ENCODE peak calls at places on chromosomes 13 and 19, in five cellular contexts. Z, N, T, G and P are unnamed samples.

GRCh38 chr19:42657551-42657950 is 62.8 kb upstream of the CEACAM8 start:
- DNase-seq in N (no peak), Z (no peak), G (no peak), T (no peak), P (no peak)

GRCh38 chr13:35903075-35903474 is 228.1 kb downstream of the DCLK1 start:
- DNase-seq in G (no peak), T (no peak), Z (no peak), N (no peak), P (no peak)

GRCh38 chr13:22848539-22849052 is 332.2 kb upstream of the SGCG start:
- DNase-seq in T (no peak), G (no peak), N (no peak), Z (peak), P (no peak)

GRCh38 chr19:639251-640155 is at the start of gene FGF22:
- DNase-seq in Z (peak), N (peak), G (peak), T (peak), P (peak)

GRCh38 chr13:100818706-100819105 is 144.1 kb upstream of the TMTC4 start:
- DNase-seq in Z (no peak), N (no peak), T (no peak), G (no peak), P (no peak)

GRCh38 chr19:17078038-17078919 is 2.7 kb downstream of the MYO9B start:
- DNase-seq in N (no peak), G (peak), T (no peak), Z (no peak), P (no peak)

GRCh38 chr19:50381881-50382729 is 2.0 kb upstream of the POLD1 start:
- DNase-seq in N (no peak), G (no peak), T (no peak), Z (peak), P (no peak)

GRCh38 chr13:74774252-74774651 is 640.0 kb upstream of the KLF12 start:
- DNase-seq in G (no peak), N (no peak), T (no peak), Z (no peak), P (no peak)

GRCh38 chr19:5407356-5407755 is 47.9 kb upstream of the ZNRF4 start:
- DNase-seq in G (peak), N (peak), Z (no peak), T (no peak), P (no peak)

GRCh38 chr19:13010992-13011652 is 15.8 kb downstream of the NFIX start:
- DNase-seq in N (no peak), T (no peak), Z (no peak), G (no peak), P (no peak)

GRCh38 chr19:13010038-13010991 is 15.0 kb downstream of the NFIX start:
- DNase-seq in G (no peak), T (no peak), N (no peak), Z (peak), P (no peak)

GRCh38 chr19:13012390-13012689 is 17.1 kb downstream of the NFIX start:
- DNase-seq in G (no peak), T (no peak), Z (no peak), N (no peak), P (no peak)

GRCh38 chr19:13012690-13013608 is 17.7 kb downstream of the NFIX start:
- DNase-seq in N (no peak), T (peak), Z (peak), G (peak), P (peak)

GRCh38 chr19:13011653-13012389 is 16.5 kb downstream of the NFIX start:
- DNase-seq in T (no peak), N (no peak), Z (peak), G (no peak), P (no peak)
- TF ChIP-seq CTCF in T (no peak), N (no peak), Z (no peak), G (no peak), P (no peak)

GRCh38 chr13:54950546-54950945 is 1921.9 kb downstream of the OLFM4 start:
- DNase-seq in G (no peak), Z (no peak), T (no peak), N (no peak), P (no peak)
- TF ChIP-seq CTCF in G (no peak), Z (no peak), T (no peak), N (no peak), P (no peak)

GRCh38 chr13:30934803-30935202 is 2.3 kb downstream of the TEX26 start:
- DNase-seq in Z (peak), T (no peak), N (no peak), G (no peak), P (no peak)

GRCh38 chr13:30936920-30937319 is 4.5 kb downstream of the TEX26 start:
- DNase-seq in G (no peak), Z (no peak), N (no peak), T (no peak), P (no peak)

GRCh38 chr13:30932481-30933333 is at the start of gene TEX26:
- DNase-seq in T (no peak), G (no peak), Z (peak), N (no peak), P (no peak)

GRCh38 chr13:30933334-30933681 is 852 bp downstream of the TEX26 start:
- DNase-seq in N (no peak), T (no peak), Z (no peak), G (no peak), P (no peak)

DNA sequence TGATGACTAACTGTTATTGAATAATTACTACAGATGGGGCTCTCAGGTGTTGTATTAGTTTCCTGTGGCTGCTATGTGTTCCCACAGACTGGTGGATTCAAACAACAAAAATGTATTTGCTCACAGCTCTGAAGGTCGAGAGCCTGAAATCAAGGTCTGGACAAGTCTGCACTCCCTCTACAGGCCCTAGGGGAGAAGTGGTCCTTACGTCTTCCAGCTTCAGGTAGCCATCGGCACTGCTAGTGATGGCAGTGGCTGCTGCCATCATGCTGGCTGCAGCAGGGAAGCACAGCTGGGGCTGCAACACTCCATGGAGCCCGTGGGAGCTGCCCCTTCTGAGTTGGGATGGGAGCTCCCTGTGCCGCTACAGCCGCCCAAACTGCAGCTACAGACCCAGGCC is 1.9 kb downstream of the TEX26 start:
- DNase-seq in T (no peak), G (peak), N (peak), Z (no peak), P (no peak)
- TF ChIP-seq CTCF in T (no peak), G (no peak), N (no peak), Z (no peak), P (no peak)

DNA sequence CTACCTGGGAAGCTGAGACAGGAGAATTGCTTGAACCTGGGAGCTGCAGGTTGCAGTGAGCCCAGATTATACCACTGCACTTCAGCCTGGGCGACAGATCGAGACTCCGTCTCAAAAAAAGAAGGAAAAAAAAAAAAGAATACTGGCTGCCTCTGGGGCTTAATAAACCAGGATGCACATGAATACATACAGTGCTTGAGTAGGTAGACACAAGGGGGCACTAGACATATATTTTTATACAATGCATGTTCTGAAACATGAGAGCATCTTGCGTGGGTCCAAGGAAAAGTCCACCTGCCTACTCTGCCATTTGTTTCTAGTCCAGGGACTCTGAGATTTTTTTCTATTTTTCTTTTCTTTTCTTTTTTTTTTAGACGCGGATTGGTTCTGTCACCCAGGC is 31.2 kb downstream of the KEAP1 start:
- DNase-seq in N (peak), Z (no peak), T (no peak), G (peak), P (no peak)
- TF ChIP-seq CTCF in N (peak), Z (no peak), T (peak), G (peak), P (peak)

GRCh38 chr13:98349731-98350305 is 172.7 kb upstream of the RNF113B start:
- DNase-seq in G (peak), T (no peak), N (peak), Z (peak), P (no peak)
- TF ChIP-seq CTCF in G (no peak), T (peak), N (no peak), Z (no peak), P (no peak)

GRCh38 chr13:97660488-97661086 is 226.6 kb downstream of the RAP2A start:
- DNase-seq in G (no peak), N (no peak), T (no peak), Z (no peak), P (no peak)

GRCh38 chr13:97653741-97654140 is 219.8 kb downstream of the RAP2A start:
- DNase-seq in N (no peak), G (no peak), T (no peak), Z (no peak), P (no peak)

GRCh38 chr13:97658556-97658955 is 224.6 kb downstream of the RAP2A start:
- DNase-seq in T (no peak), G (no peak), N (no peak), Z (no peak), P (no peak)

GRCh38 chr13:97659602-97660001 is 225.6 kb downstream of the RAP2A start:
- DNase-seq in Z (no peak), G (peak), T (no peak), N (peak), P (no peak)
- TF ChIP-seq CTCF in Z (no peak), G (peak), T (peak), N (no peak), P (no peak)